ENCODE peak calls at places on chromosomes 16 and 17, in eight cellular contexts. A is left ventricle myocardium inferior, H is MM.1S, Q is neural progenitor cell, O is DND-41, X is left lung, M is breast epithelium, U is Calu3. W is an unnamed sample.

GRCh38 chr16:80092686-80093085 is 448.1 kb upstream of the DYNLRB2 start:
- DNase-seq in M (no peak), Q (no peak), H (no peak), O (no peak), A (no peak), X (no peak), U (no peak), W (no peak)

GRCh38 chr16:85908444-85908843 is 9.5 kb downstream of the IRF8 start:
- DNase-seq in M (no peak), O (no peak), Q (no peak), A (no peak), X (no peak), U (no peak), H (peak), W (no peak)

GRCh38 chr17:50477976-50478375 is 684 bp upstream of the RSAD1 start:
- DNase-seq in M (no peak), Q (no peak), A (no peak), U (no peak), O (peak), H (no peak), X (no peak), W (no peak)

GRCh38 chr16:50680556-50680893 is 587 bp downstream of the SNX20 start:
- DNase-seq in Q (no peak), A (no peak), H (no peak), M (no peak), X (no peak), U (no peak), O (no peak), W (no peak)

GRCh38 chr16:86998196-86999001 is 318.8 kb downstream of the C16orf95 start:
- DNase-seq in U (no peak), O (no peak), M (no peak), H (no peak), A (no peak), Q (no peak), X (no peak), W (no peak)

GRCh38 chr17:55434721-55435120 is 13.1 kb upstream of the MMD start:
- DNase-seq in H (no peak), X (no peak), A (no peak), U (no peak), O (no peak), Q (no peak), M (no peak), W (no peak)

GRCh38 chr17:64281962-64282752 is 19.1 kb upstream of the TEX2 start:
- DNase-seq in A (peak), U (peak), M (peak), H (peak), X (peak), O (peak), Q (peak), W (peak)

GRCh38 chr16:51524555-51525373 is 373.7 kb upstream of the SALL1 start:
- DNase-seq in O (no peak), A (no peak), M (no peak), H (no peak), U (peak), Q (no peak), X (no peak), W (no peak)

GRCh38 chr17:42266918-42267766 is 9.0 kb downstream of the STAT5B start:
- DNase-seq in H (no peak), A (no peak), Q (no peak), O (no peak), M (no peak), U (no peak), X (no peak), W (no peak)

GRCh38 chr17:40062347-40063033 is at the start of gene THRA:
- DNase-seq in H (peak), M (peak), A (peak), O (peak), X (peak), Q (peak), U (peak), W (no peak)

GRCh38 chr16:87131061-87131995 is 185.9 kb downstream of the C16orf95 start:
- DNase-seq in H (no peak), M (no peak), Q (no peak), U (no peak), A (no peak), O (no peak), X (no peak), W (no peak)

GRCh38 chr16:85935391-85935956 is 36.5 kb downstream of the IRF8 start:
- DNase-seq in X (no peak), M (no peak), H (no peak), U (no peak), A (no peak), Q (no peak), O (no peak), W (no peak)

GRCh38 chr16:1181715-1182671 is 29.1 kb downstream of the CACNA1H start:
- DNase-seq in U (peak), O (no peak), Q (peak), X (peak), A (peak), H (no peak), M (no peak), W (no peak)

GRCh38 chr17:39628655-39629493 is 2.1 kb downstream of the PPP1R1B start:
- DNase-seq in X (peak), H (no peak), M (no peak), A (no peak), U (peak), O (no peak), Q (no peak), W (no peak)

GRCh38 chr16:31010539-31010938 is at the start of gene STX1B:
- DNase-seq in Q (peak), O (no peak), U (no peak), H (no peak), A (no peak), X (no peak), M (no peak), W (peak)

GRCh38 chr16:35748621-35749252 is 2289.3 kb downstream of the TP53TG3F start:
- DNase-seq in Q (no peak), X (no peak), O (no peak), A (no peak), M (no peak), H (no peak), U (no peak), W (no peak)

GRCh38 chr17:78137392-78138203 is 7.0 kb downstream of the TMC8 start:
- DNase-seq in A (no peak), O (peak), M (no peak), Q (no peak), U (no peak), H (peak), X (no peak), W (no peak)
- TF ChIP-seq CTCF in A (no peak), O (peak), M (no peak), Q (peak), U (peak), H (peak), X (peak), W (peak)

DNA sequence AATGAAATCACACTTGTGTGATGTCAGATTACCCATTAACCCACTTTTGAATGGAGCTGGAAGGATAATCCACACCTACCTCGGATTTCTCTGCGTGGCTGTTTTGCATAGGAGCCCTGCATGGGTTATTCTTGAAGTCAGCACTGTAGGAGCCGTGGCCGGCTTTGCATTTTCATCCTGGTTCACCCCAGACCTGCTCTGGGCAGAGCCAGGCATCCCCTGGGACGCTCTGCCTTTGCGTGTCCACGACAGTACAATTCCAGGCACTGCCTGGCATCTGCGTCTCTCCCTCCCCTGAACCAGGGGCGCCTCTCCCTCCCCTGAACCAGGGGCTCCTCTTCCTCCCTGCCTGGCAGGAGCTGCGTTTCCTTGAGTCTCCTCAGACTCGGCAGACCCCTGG is 29.7 kb upstream of the ZNF750 start:
- DNase-seq in Q (no peak), H (no peak), A (no peak), X (no peak), O (no peak), M (no peak), U (no peak), W (no peak)
- TF ChIP-seq CTCF in Q (no peak), H (no peak), A (no peak), X (no peak), O (no peak), M (no peak), U (no peak), W (no peak)

GRCh38 chr17:81254955-81255717 is 16.0 kb downstream of the NDUFAF8 start:
- DNase-seq in O (no peak), H (no peak), A (peak), Q (peak), U (peak), X (peak), M (peak), W (no peak)
- TF ChIP-seq CTCF in O (peak), H (no peak), A (peak), Q (peak), U (peak), X (peak), M (peak), W (peak)

GRCh38 chr17:9768381-9768934 is 22.9 kb downstream of the DHRS7C start:
- DNase-seq in A (no peak), U (no peak), H (no peak), M (no peak), O (no peak), X (no peak), Q (peak), W (no peak)
- TF ChIP-seq CTCF in A (peak), U (peak), H (peak), M (no peak), O (peak), X (no peak), Q (peak), W (peak)

GRCh38 chr17:80924807-80925610 is 66.6 kb upstream of the CHMP6 start:
- DNase-seq in H (no peak), X (no peak), M (no peak), U (no peak), O (no peak), A (no peak), Q (no peak), W (no peak)

GRCh38 chr17:80927791-80928216 is 63.8 kb upstream of the CHMP6 start:
- DNase-seq in A (no peak), U (no peak), O (no peak), H (no peak), M (no peak), X (peak), Q (peak), W (no peak)

GRCh38 chr17:80924111-80924806 is 67.4 kb upstream of the CHMP6 start:
- DNase-seq in O (no peak), Q (no peak), H (no peak), U (no peak), X (no peak), A (no peak), M (no peak), W (no peak)

GRCh38 chr17:80925668-80926067 is 66.0 kb upstream of the CHMP6 start:
- DNase-seq in M (no peak), U (no peak), O (no peak), A (no peak), X (no peak), Q (no peak), H (no peak), W (no peak)

GRCh38 chr17:80926601-80927250 is 64.9 kb upstream of the CHMP6 start:
- DNase-seq in M (no peak), H (no peak), X (peak), Q (peak), U (no peak), O (no peak), A (no peak), W (no peak)
- TF ChIP-seq CTCF in M (no peak), H (no peak), X (no peak), Q (no peak), U (no peak), O (no peak), A (no peak), W (no peak)

W was measured in D721Med.